ENCODE peak calls at places on chromosomes 7 and 10, in five cellular contexts. T, F, E, A and O are unnamed samples.

GRCh38 chr10:79090134-79090803 is 21.5 kb downstream of the ZMIZ1 start:
- DNase-seq in T (no peak), F (no peak), E (no peak), A (no peak), O (no peak)

GRCh38 chr10:70354100-70354499 is 28.3 kb downstream of the LRRC20 start:
- DNase-seq in T (no peak), F (no peak), E (no peak), A (no peak), O (no peak)

GRCh38 chr10:109591631-109592030 is 331.7 kb downstream of the XPNPEP1 start:
- DNase-seq in T (no peak), F (no peak), E (no peak), A (no peak), O (no peak)

GRCh38 chr7:47454066-47454950 is 127.6 kb downstream of the TNS3 start:
- DNase-seq in T (no peak), F (no peak), E (peak), A (no peak), O (no peak)

GRCh38 chr7:139758388-139758787 is 19.4 kb downstream of the HIPK2 start:
- DNase-seq in T (no peak), F (no peak), E (peak), A (no peak), O (no peak)

GRCh38 chr10:72086466-72087391 is 1.6 kb downstream of the SPOCK2 start:
- DNase-seq in T (peak), F (peak), E (peak), A (no peak), O (no peak)

GRCh38 chr7:2892571-2892970 is 48.5 kb upstream of the GNA12 start:
- DNase-seq in T (no peak), F (no peak), E (no peak), A (no peak), O (no peak)

GRCh38 chr7:130151591-130152269 is 53.5 kb downstream of the TMEM209 start:
- DNase-seq in T (no peak), F (no peak), E (no peak), A (no peak), O (no peak)

GRCh38 chr7:75945297-75946168 is 30.6 kb downstream of the POR start:
- DNase-seq in T (peak), F (no peak), E (no peak), A (no peak), O (no peak)

GRCh38 chr7:47482013-47482761 is 99.7 kb downstream of the TNS3 start:
- DNase-seq in T (peak), F (peak), E (no peak), A (no peak), O (peak)

GRCh38 chr7:135684134-135684533 is 21.8 kb downstream of the STMP1 start:
- DNase-seq in T (no peak), F (no peak), E (peak), A (no peak), O (no peak)

GRCh38 chr10:61486738-61487396 is 33.7 kb upstream of the TMEM26 start:
- DNase-seq in T (no peak), F (no peak), E (no peak), A (no peak), O (no peak)

GRCh38 chr7:79553811-79554555 is 100.5 kb upstream of the MAGI2 start:
- DNase-seq in T (no peak), F (no peak), E (no peak), A (no peak), O (no peak)

GRCh38 chr7:130909881-130910672 is 176.1 kb upstream of the KLF14 start:
- DNase-seq in T (no peak), F (no peak), E (no peak), A (no peak), O (no peak)